ENCODE peak calls at places on chromosomes 11 and 22, in nine cellular contexts. One of them, this sample, is unnamed.
A peak's percentile ranks its signal among the peaks of the same experiment; 100 is the strongest.

GRCh38 chr22:30324008-30324730 is 2.6 kb downstream of the TBC1D10A start:
- ATAC-seq in activated B cell treated with CpG ODN at 0.5 μM for 24 hours: no peak
- ATAC-seq in naive B cell: no peak
- ATAC-seq in T-helper 17 cell: no peak
- ATAC-seq in IMR-90: no peak
- ATAC-seq in activated CD4-positive, alpha-beta T cell treated with anti-CD3 and anti-CD28 coated beads for 36 hours: peak; percentile 21
- ATAC-seq in aorta: peak; percentile 27
- ATAC-seq in foreskin keratinocyte: no peak
- ATAC-seq in left cardiac atrium: no peak
- ATAC-seq in this sample: no peak

GRCh38 chr11:33753304-33753703 is 17.1 kb upstream of the CD59 start:
- ATAC-seq in activated B cell treated with CpG ODN at 0.5 μM for 24 hours: no peak
- ATAC-seq in naive B cell: no peak
- ATAC-seq in T-helper 17 cell: no peak
- ATAC-seq in IMR-90: peak; percentile 95
- ATAC-seq in activated CD4-positive, alpha-beta T cell treated with anti-CD3 and anti-CD28 coated beads for 36 hours: peak; percentile 95
- ATAC-seq in aorta: no peak
- ATAC-seq in foreskin keratinocyte: no peak
- ATAC-seq in left cardiac atrium: peak; percentile 83
- ATAC-seq in this sample: peak; percentile 31

GRCh38 chr22:23847991-23848864 is 9.4 kb upstream of the DERL3 start:
- ATAC-seq in activated B cell treated with CpG ODN at 0.5 μM for 24 hours: no peak
- ATAC-seq in naive B cell: no peak
- ATAC-seq in T-helper 17 cell: no peak
- ATAC-seq in IMR-90: no peak
- ATAC-seq in activated CD4-positive, alpha-beta T cell treated with anti-CD3 and anti-CD28 coated beads for 36 hours: no peak
- ATAC-seq in aorta: no peak
- ATAC-seq in foreskin keratinocyte: no peak
- ATAC-seq in left cardiac atrium: no peak
- ATAC-seq in this sample: no peak

GRCh38 chr11:34330653-34331052 is 27.2 kb downstream of the ABTB2 start:
- ATAC-seq in activated B cell treated with CpG ODN at 0.5 μM for 24 hours: no peak
- ATAC-seq in naive B cell: no peak
- ATAC-seq in T-helper 17 cell: no peak
- ATAC-seq in IMR-90: no peak
- ATAC-seq in activated CD4-positive, alpha-beta T cell treated with anti-CD3 and anti-CD28 coated beads for 36 hours: no peak
- ATAC-seq in aorta: no peak
- ATAC-seq in foreskin keratinocyte: no peak
- ATAC-seq in left cardiac atrium: no peak
- ATAC-seq in this sample: no peak

GRCh38 chr11:57387284-57388030 is 3.0 kb downstream of the PRG2 start:
- ATAC-seq in activated B cell treated with CpG ODN at 0.5 μM for 24 hours: no peak
- ATAC-seq in naive B cell: no peak
- ATAC-seq in T-helper 17 cell: no peak
- ATAC-seq in IMR-90: no peak
- ATAC-seq in activated CD4-positive, alpha-beta T cell treated with anti-CD3 and anti-CD28 coated beads for 36 hours: no peak
- ATAC-seq in aorta: no peak
- ATAC-seq in foreskin keratinocyte: no peak
- ATAC-seq in left cardiac atrium: no peak
- ATAC-seq in this sample: no peak

GRCh38 chr22:21714059-21714770 is 21.4 kb downstream of the YPEL1 start:
- ATAC-seq in activated B cell treated with CpG ODN at 0.5 μM for 24 hours: no peak
- ATAC-seq in naive B cell: no peak
- ATAC-seq in T-helper 17 cell: no peak
- ATAC-seq in IMR-90: no peak
- ATAC-seq in activated CD4-positive, alpha-beta T cell treated with anti-CD3 and anti-CD28 coated beads for 36 hours: no peak
- ATAC-seq in aorta: peak; percentile 43
- ATAC-seq in foreskin keratinocyte: no peak
- ATAC-seq in left cardiac atrium: peak; percentile 10
- ATAC-seq in this sample: no peak

GRCh38 chr11:47431356-47432083 is 5.3 kb upstream of the PSMC3 start:
- ATAC-seq in activated B cell treated with CpG ODN at 0.5 μM for 24 hours: no peak
- ATAC-seq in naive B cell: no peak
- ATAC-seq in T-helper 17 cell: no peak
- ATAC-seq in IMR-90: no peak
- ATAC-seq in activated CD4-positive, alpha-beta T cell treated with anti-CD3 and anti-CD28 coated beads for 36 hours: no peak
- ATAC-seq in aorta: no peak
- ATAC-seq in foreskin keratinocyte: no peak
- ATAC-seq in left cardiac atrium: no peak
- ATAC-seq in this sample: no peak

GRCh38 chr22:21447694-21448402 is 19.3 kb upstream of the TMEM191C start:
- ATAC-seq in activated B cell treated with CpG ODN at 0.5 μM for 24 hours: no peak
- ATAC-seq in naive B cell: no peak
- ATAC-seq in T-helper 17 cell: peak; percentile 24
- ATAC-seq in IMR-90: no peak
- ATAC-seq in activated CD4-positive, alpha-beta T cell treated with anti-CD3 and anti-CD28 coated beads for 36 hours: peak; percentile 51
- ATAC-seq in aorta: no peak
- ATAC-seq in foreskin keratinocyte: no peak
- ATAC-seq in left cardiac atrium: no peak
- ATAC-seq in this sample: no peak

GRCh38 chr11:128521697-128522062 is 65.7 kb downstream of the ETS1 start:
- ATAC-seq in activated B cell treated with CpG ODN at 0.5 μM for 24 hours: peak; percentile 7
- ATAC-seq in naive B cell: peak; percentile 6
- ATAC-seq in T-helper 17 cell: peak; percentile 0
- ATAC-seq in IMR-90: no peak
- ATAC-seq in activated CD4-positive, alpha-beta T cell treated with anti-CD3 and anti-CD28 coated beads for 36 hours: no peak
- ATAC-seq in aorta: peak; percentile 12
- ATAC-seq in foreskin keratinocyte: no peak
- ATAC-seq in left cardiac atrium: peak; percentile 1
- ATAC-seq in this sample: no peak

GRCh38 chr11:61071208-61071681 is 31.0 kb upstream of the CD5 start:
- ATAC-seq in activated B cell treated with CpG ODN at 0.5 μM for 24 hours: peak; percentile 59
- ATAC-seq in naive B cell: peak; percentile 69
- ATAC-seq in T-helper 17 cell: peak; percentile 97
- ATAC-seq in IMR-90: no peak
- ATAC-seq in activated CD4-positive, alpha-beta T cell treated with anti-CD3 and anti-CD28 coated beads for 36 hours: peak; percentile 87
- ATAC-seq in aorta: no peak
- ATAC-seq in foreskin keratinocyte: no peak
- ATAC-seq in left cardiac atrium: no peak
- ATAC-seq in this sample: no peak

GRCh38 chr11:85948884-85949283 is 93.7 kb downstream of the CCDC83 start:
- ATAC-seq in activated B cell treated with CpG ODN at 0.5 μM for 24 hours: no peak
- ATAC-seq in naive B cell: no peak
- ATAC-seq in T-helper 17 cell: no peak
- ATAC-seq in IMR-90: no peak
- ATAC-seq in activated CD4-positive, alpha-beta T cell treated with anti-CD3 and anti-CD28 coated beads for 36 hours: peak; percentile 52
- ATAC-seq in aorta: no peak
- ATAC-seq in foreskin keratinocyte: peak; percentile 41
- ATAC-seq in left cardiac atrium: no peak
- ATAC-seq in this sample: no peak

GRCh38 chr11:125766251-125766650 is 12.4 kb downstream of the PATE2 start:
- ATAC-seq in activated B cell treated with CpG ODN at 0.5 μM for 24 hours: no peak
- ATAC-seq in naive B cell: no peak
- ATAC-seq in T-helper 17 cell: no peak
- ATAC-seq in IMR-90: no peak
- ATAC-seq in activated CD4-positive, alpha-beta T cell treated with anti-CD3 and anti-CD28 coated beads for 36 hours: no peak
- ATAC-seq in aorta: no peak
- ATAC-seq in foreskin keratinocyte: no peak
- ATAC-seq in left cardiac atrium: no peak
- ATAC-seq in this sample: no peak

GRCh38 chr11:75195164-75195962 is 44.5 kb downstream of the SLCO2B1 start:
- ATAC-seq in activated B cell treated with CpG ODN at 0.5 μM for 24 hours: no peak
- ATAC-seq in naive B cell: no peak
- ATAC-seq in T-helper 17 cell: no peak
- ATAC-seq in IMR-90: no peak
- ATAC-seq in activated CD4-positive, alpha-beta T cell treated with anti-CD3 and anti-CD28 coated beads for 36 hours: no peak
- ATAC-seq in aorta: peak; percentile 11
- ATAC-seq in foreskin keratinocyte: no peak
- ATAC-seq in left cardiac atrium: peak; percentile 92
- ATAC-seq in this sample: peak; percentile 61

GRCh38 chr11:102289510-102290078 is 27.7 kb upstream of the BIRC3 start:
- ATAC-seq in activated B cell treated with CpG ODN at 0.5 μM for 24 hours: no peak
- ATAC-seq in naive B cell: no peak
- ATAC-seq in T-helper 17 cell: no peak
- ATAC-seq in IMR-90: peak; percentile 54
- ATAC-seq in activated CD4-positive, alpha-beta T cell treated with anti-CD3 and anti-CD28 coated beads for 36 hours: no peak
- ATAC-seq in aorta: peak; percentile 52
- ATAC-seq in foreskin keratinocyte: no peak
- ATAC-seq in left cardiac atrium: peak; percentile 53
- ATAC-seq in this sample: peak; percentile 49

GRCh38 chr11:5689551-5689983 is at the start of gene TRIM22:
- ATAC-seq in activated B cell treated with CpG ODN at 0.5 μM for 24 hours: peak; percentile 73
- ATAC-seq in naive B cell: peak; percentile 86
- ATAC-seq in T-helper 17 cell: peak; percentile 63
- ATAC-seq in IMR-90: peak; percentile 42
- ATAC-seq in activated CD4-positive, alpha-beta T cell treated with anti-CD3 and anti-CD28 coated beads for 36 hours: peak; percentile 81
- ATAC-seq in aorta: peak; percentile 79
- ATAC-seq in foreskin keratinocyte: peak; percentile 47
- ATAC-seq in left cardiac atrium: peak; percentile 62
- ATAC-seq in this sample: peak; percentile 62

GRCh38 chr11:125938418-125938817 is 7.4 kb upstream of the VSIG10L2 start:
- ATAC-seq in activated B cell treated with CpG ODN at 0.5 μM for 24 hours: no peak
- ATAC-seq in naive B cell: no peak
- ATAC-seq in T-helper 17 cell: no peak
- ATAC-seq in IMR-90: no peak
- ATAC-seq in activated CD4-positive, alpha-beta T cell treated with anti-CD3 and anti-CD28 coated beads for 36 hours: peak; percentile 47
- ATAC-seq in aorta: no peak
- ATAC-seq in foreskin keratinocyte: no peak
- ATAC-seq in left cardiac atrium: no peak
- ATAC-seq in this sample: no peak

GRCh38 chr11:83054904-83055380 is 16.8 kb downstream of the RAB30 start:
- ATAC-seq in activated B cell treated with CpG ODN at 0.5 μM for 24 hours: peak; percentile 29
- ATAC-seq in naive B cell: peak; percentile 10
- ATAC-seq in T-helper 17 cell: no peak
- ATAC-seq in IMR-90: no peak
- ATAC-seq in activated CD4-positive, alpha-beta T cell treated with anti-CD3 and anti-CD28 coated beads for 36 hours: no peak
- ATAC-seq in aorta: no peak
- ATAC-seq in foreskin keratinocyte: peak; percentile 54
- ATAC-seq in left cardiac atrium: no peak
- ATAC-seq in this sample: no peak

GRCh38 chr11:58573451-58574104 is 2.1 kb downstream of the LPXN start:
- ATAC-seq in activated B cell treated with CpG ODN at 0.5 μM for 24 hours: peak; percentile 35
- ATAC-seq in naive B cell: peak; percentile 33
- ATAC-seq in T-helper 17 cell: peak; percentile 34
- ATAC-seq in IMR-90: peak; percentile 18
- ATAC-seq in activated CD4-positive, alpha-beta T cell treated with anti-CD3 and anti-CD28 coated beads for 36 hours: peak; percentile 26
- ATAC-seq in aorta: no peak
- ATAC-seq in foreskin keratinocyte: peak; percentile 49
- ATAC-seq in left cardiac atrium: no peak
- ATAC-seq in this sample: peak; percentile 29

GRCh38 chr22:22040472-22040871 is 57.9 kb upstream of the TOP3B start:
- ATAC-seq in activated B cell treated with CpG ODN at 0.5 μM for 24 hours: no peak
- ATAC-seq in naive B cell: no peak
- ATAC-seq in T-helper 17 cell: no peak
- ATAC-seq in IMR-90: no peak
- ATAC-seq in activated CD4-positive, alpha-beta T cell treated with anti-CD3 and anti-CD28 coated beads for 36 hours: no peak
- ATAC-seq in aorta: no peak
- ATAC-seq in foreskin keratinocyte: no peak
- ATAC-seq in left cardiac atrium: no peak
- ATAC-seq in this sample: no peak

GRCh38 chr11:65083134-65083833 is 556 bp downstream of the CDCA5 start:
- ATAC-seq in activated B cell treated with CpG ODN at 0.5 μM for 24 hours: no peak
- ATAC-seq in naive B cell: no peak
- ATAC-seq in T-helper 17 cell: no peak
- ATAC-seq in IMR-90: no peak
- ATAC-seq in activated CD4-positive, alpha-beta T cell treated with anti-CD3 and anti-CD28 coated beads for 36 hours: peak; percentile 3
- ATAC-seq in aorta: no peak
- ATAC-seq in foreskin keratinocyte: no peak
- ATAC-seq in left cardiac atrium: no peak
- ATAC-seq in this sample: no peak

GRCh38 chr11:26951849-26952515 is 41.9 kb upstream of the FIBIN start:
- ATAC-seq in activated B cell treated with CpG ODN at 0.5 μM for 24 hours: no peak
- ATAC-seq in naive B cell: no peak
- ATAC-seq in T-helper 17 cell: no peak
- ATAC-seq in IMR-90: no peak
- ATAC-seq in activated CD4-positive, alpha-beta T cell treated with anti-CD3 and anti-CD28 coated beads for 36 hours: no peak
- ATAC-seq in aorta: no peak
- ATAC-seq in foreskin keratinocyte: no peak
- ATAC-seq in left cardiac atrium: no peak
- ATAC-seq in this sample: no peak